ENCODE peak calls at places on chromosomes 1 and 21, in eight cellular contexts. Q, G, R, I, S, B, N and O are unnamed samples. For H3K9me3 and H3K4me1, the result is how much of the 10 kb centered on the place peaks cover.

GRCh38 chr1:232944342-232944741 is 6.1 kb upstream of the NTPCR start:
- DNase-seq in R (no peak), B (no peak), I (no peak), N (no peak), Q (no peak), G (no peak), S (no peak), O (no peak)

GRCh38 chr1:19863804-19864203 is 18.4 kb upstream of the OTUD3 start:
- DNase-seq in R (no peak), N (no peak), B (peak), I (no peak), S (no peak), Q (peak), G (no peak), O (no peak)

GRCh38 chr1:32886012-32886827 is at the start of gene HPCA:
- DNase-seq in Q (peak), R (no peak), I (no peak), N (peak), B (no peak), G (peak), S (no peak), O (no peak)

GRCh38 chr1:150507912-150508864 is at the start of gene ECM1:
- DNase-seq in R (no peak), I (peak), G (peak), N (no peak), S (peak), Q (peak), B (peak), O (peak)

GRCh38 chr21:45130324-45130774 is 56.0 kb downstream of the ADARB1 start:
- DNase-seq in B (peak), S (peak), G (no peak), R (no peak), N (peak), I (no peak), Q (peak), O (no peak)

GRCh38 chr1:57887973-57888491 is 464.2 kb upstream of the DAB1 start:
- DNase-seq in S (no peak), I (no peak), B (no peak), R (no peak), N (no peak), G (no peak), Q (no peak), O (no peak)

GRCh38 chr1:176897350-176898236 is 266.9 kb downstream of the ASTN1 start:
- DNase-seq in I (peak), R (peak), B (peak), G (peak), Q (peak), S (no peak), N (peak), O (no peak)

GRCh38 chr1:242467556-242468145 is 56.8 kb downstream of the PLD5 start:
- DNase-seq in N (peak), S (no peak), I (no peak), B (peak), R (peak), Q (peak), G (no peak), O (no peak)

GRCh38 chr1:38529946-38530345 is 329.6 kb downstream of the RRAGC start:
- DNase-seq in B (no peak), N (no peak), R (no peak), Q (no peak), I (no peak), G (no peak), S (no peak), O (no peak)

GRCh38 chr1:66351474-66351873 is 182.5 kb upstream of the SGIP1 start:
- DNase-seq in Q (peak), S (no peak), I (no peak), N (no peak), B (no peak), G (no peak), R (no peak), O (no peak)

GRCh38 chr1:109249654-109250401 is 489 bp downstream of the CELSR2 start:
- DNase-seq in S (peak), I (no peak), G (no peak), B (no peak), N (peak), R (no peak), Q (no peak), O (no peak)

GRCh38 chr1:29991815-29992214 is 731.6 kb downstream of the MATN1 start:
- DNase-seq in R (no peak), B (no peak), G (no peak), N (no peak), Q (no peak), S (no peak), I (no peak), O (no peak)

GRCh38 chr1:158809862-158810261 is 21.3 kb upstream of the MNDA start:
- DNase-seq in G (no peak), R (no peak), Q (no peak), N (no peak), B (no peak), S (no peak), I (no peak), O (no peak)

GRCh38 chr1:100502052-100502792 is 35.7 kb upstream of the GPR88 start:
- DNase-seq in I (no peak), R (no peak), N (no peak), S (no peak), G (no peak), B (no peak), Q (peak), O (no peak)

GRCh38 chr1:205448540-205449253 is 7.1 kb downstream of the BLACAT1 start:
- DNase-seq in R (no peak), G (no peak), Q (no peak), N (no peak), B (no peak), S (no peak), I (no peak), O (no peak)

GRCh38 chr1:47934243-47934805 is 62.9 kb downstream of the TRABD2B start:
- DNase-seq in Q (no peak), S (peak), I (peak), B (peak), G (peak), N (no peak), R (no peak), O (peak)
- H3K9me3 ChIP-seq in Q (under half), S (under half), I (under half), B (under half), G (under half), N (under half), R (under half), O (under half)

DNA sequence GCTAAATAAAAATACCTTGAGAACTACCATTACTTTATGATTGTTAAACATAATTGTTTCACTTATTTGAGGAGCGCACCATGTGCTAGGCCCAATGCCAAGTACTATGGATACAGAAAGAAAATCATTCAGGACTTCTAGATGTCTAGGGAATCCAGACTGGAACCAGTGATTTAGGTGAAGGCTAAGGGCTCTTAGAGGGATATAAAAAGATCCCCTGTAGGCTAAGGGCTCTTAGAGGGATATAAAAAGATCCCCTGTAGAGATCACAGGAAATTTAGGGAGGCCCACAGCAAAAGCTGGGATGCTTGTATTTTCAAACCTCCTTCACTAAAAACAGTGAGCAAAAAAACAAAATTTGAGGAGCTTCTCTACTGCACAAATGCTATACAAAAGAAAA is 6.7 kb downstream of the TOR1AIP2 start:
- DNase-seq in G (no peak), B (no peak), Q (no peak), I (no peak), R (no peak), S (no peak), N (no peak), O (no peak)
- H3K4me1 ChIP-seq in G (under half), B (under half), Q (under half), I (half or more), R (under half), S (under half), N (under half), O (under half)

DNA sequence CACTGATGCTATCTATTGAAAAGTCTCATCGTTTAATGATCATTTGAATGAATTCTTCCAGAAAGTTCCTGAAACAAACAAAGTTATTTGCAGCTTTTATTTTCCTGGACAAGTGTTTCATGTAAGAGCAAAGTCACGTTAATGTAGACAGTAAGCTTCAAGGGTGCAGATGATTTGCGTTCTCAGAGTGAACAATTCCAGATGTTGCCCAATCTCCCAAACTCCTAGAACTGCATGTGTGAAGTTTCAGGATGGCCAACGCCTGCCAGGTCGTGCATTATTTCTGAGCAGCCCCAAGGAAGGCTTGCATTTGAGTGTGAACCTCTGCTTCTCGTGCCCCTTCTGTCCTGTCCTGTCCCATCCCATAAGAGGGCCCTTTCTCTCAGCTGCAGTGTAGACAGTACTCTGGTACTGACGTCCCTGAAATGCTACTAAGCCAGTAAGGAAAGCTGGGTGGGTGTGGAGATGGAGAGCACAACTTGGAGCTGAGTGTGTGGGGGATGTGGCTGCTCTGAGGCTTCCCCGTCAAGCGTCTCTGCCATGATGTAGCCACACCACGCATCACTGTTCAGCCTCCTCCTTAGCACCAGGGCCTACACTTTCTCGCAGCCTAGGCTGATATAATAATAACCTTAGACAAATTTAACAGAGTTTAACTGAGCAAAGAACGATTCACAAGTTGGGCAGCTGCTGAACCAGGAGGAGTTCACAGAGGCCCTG is 50.2 kb downstream of the RHOU start:
- DNase-seq in Q (no peak), I (no peak), B (no peak), N (no peak), R (no peak), S (no peak), G (no peak), O (no peak)
- H3K4me3 ChIP-seq in Q (no peak), I (no peak), B (no peak), N (no peak), R (no peak), S (no peak), G (no peak), O (no peak)

GRCh38 chr1:248737457-248737856 is 18.1 kb downstream of the LYPD8 start:
- DNase-seq in Q (no peak), I (no peak), S (no peak), G (no peak), R (no peak), B (no peak), N (no peak), O (no peak)
- H3K9me3 ChIP-seq in Q (under half), I (under half), S (under half), G (under half), R (under half), B (under half), N (under half), O (under half)